ENCODE peak calls at places on chromosomes 6 and 20, in six cellular contexts. One of them, this sample, is unnamed.

GRCh38 chr20:17866234-17867001 is 102.2 kb downstream of the SNX5 start:
- DNase-seq in heart right ventricle: no peak
- DNase-seq in lower lobe of right lung: no peak
- DNase-seq in neuronal stem cell: no peak
- DNase-seq in tibial artery: no peak
- DNase-seq in Panc1: no peak
- DNase-seq in this sample: no peak

GRCh38 chr6:144327081-144327480 is 41.9 kb downstream of the UTRN start:
- DNase-seq in Panc1: no peak
- DNase-seq in neuronal stem cell: no peak
- DNase-seq in lower lobe of right lung: no peak
- DNase-seq in heart right ventricle: no peak
- DNase-seq in tibial artery: no peak
- DNase-seq in this sample: no peak

GRCh38 chr6:137677714-137678113 is 183.5 kb upstream of the OLIG3 start:
- DNase-seq in heart right ventricle: no peak
- DNase-seq in neuronal stem cell: no peak
- DNase-seq in tibial artery: peak; percentile 58
- DNase-seq in lower lobe of right lung: peak; percentile 84
- DNase-seq in Panc1: no peak
- DNase-seq in this sample: no peak

GRCh38 chr6:121333196-121333595 is 1.1 kb downstream of the TBC1D32 start:
- DNase-seq in neuronal stem cell: no peak
- DNase-seq in lower lobe of right lung: no peak
- DNase-seq in Panc1: peak; percentile 32
- DNase-seq in tibial artery: no peak
- DNase-seq in heart right ventricle: no peak
- DNase-seq in this sample: no peak

GRCh38 chr6:149963212-149963461 is 606 bp upstream of the ULBP1 start:
- DNase-seq in heart right ventricle: no peak
- DNase-seq in Panc1: peak; percentile 10
- DNase-seq in lower lobe of right lung: no peak
- DNase-seq in tibial artery: no peak
- DNase-seq in neuronal stem cell: no peak
- DNase-seq in this sample: peak; percentile 54

GRCh38 chr6:159654483-159655098 is 38.5 kb downstream of the SOD2 start:
- DNase-seq in Panc1: peak; percentile 13
- DNase-seq in neuronal stem cell: peak; percentile 48
- DNase-seq in lower lobe of right lung: no peak
- DNase-seq in heart right ventricle: no peak
- DNase-seq in tibial artery: no peak
- DNase-seq in this sample: no peak

GRCh38 chr6:88650029-88650619 is 313.3 kb downstream of the RNGTT start:
- DNase-seq in tibial artery: no peak
- DNase-seq in heart right ventricle: no peak
- DNase-seq in lower lobe of right lung: no peak
- DNase-seq in neuronal stem cell: no peak
- DNase-seq in Panc1: no peak
- DNase-seq in this sample: no peak

GRCh38 chr6:119446623-119447008 is 97.1 kb upstream of the MAN1A1 start:
- DNase-seq in neuronal stem cell: no peak
- DNase-seq in heart right ventricle: peak; percentile 36
- DNase-seq in Panc1: no peak
- DNase-seq in lower lobe of right lung: no peak
- DNase-seq in tibial artery: peak; percentile 64
- DNase-seq in this sample: no peak

GRCh38 chr20:22232473-22232872 is 351.9 kb downstream of the FOXA2 start:
- DNase-seq in heart right ventricle: no peak
- DNase-seq in Panc1: no peak
- DNase-seq in neuronal stem cell: no peak
- DNase-seq in tibial artery: no peak
- DNase-seq in lower lobe of right lung: no peak
- DNase-seq in this sample: no peak

GRCh38 chr6:95518630-95519227 is 58.6 kb upstream of the MANEA start:
- DNase-seq in heart right ventricle: no peak
- DNase-seq in lower lobe of right lung: no peak
- DNase-seq in tibial artery: no peak
- DNase-seq in neuronal stem cell: no peak
- DNase-seq in Panc1: no peak
- DNase-seq in this sample: no peak

GRCh38 chr20:40991181-40991889 is 37.3 kb upstream of the TOP1 start:
- DNase-seq in neuronal stem cell: no peak
- DNase-seq in Panc1: no peak
- DNase-seq in heart right ventricle: peak; percentile 28
- DNase-seq in tibial artery: peak; percentile 54
- DNase-seq in lower lobe of right lung: peak; percentile 60
- DNase-seq in this sample: no peak

GRCh38 chr20:22582386-22582959 is 1.9 kb downstream of the FOXA2 start:
- DNase-seq in tibial artery: no peak
- DNase-seq in Panc1: no peak
- DNase-seq in heart right ventricle: no peak
- DNase-seq in neuronal stem cell: no peak
- DNase-seq in lower lobe of right lung: no peak
- DNase-seq in this sample: no peak

GRCh38 chr6:21023210-21023609 is 489.0 kb downstream of the CDKAL1 start:
- DNase-seq in lower lobe of right lung: no peak
- DNase-seq in neuronal stem cell: no peak
- DNase-seq in Panc1: no peak
- DNase-seq in tibial artery: no peak
- DNase-seq in heart right ventricle: no peak
- DNase-seq in this sample: no peak

GRCh38 chr6:76835289-76835688 is 628.0 kb downstream of the HTR1B start:
- DNase-seq in tibial artery: no peak
- DNase-seq in lower lobe of right lung: no peak
- DNase-seq in neuronal stem cell: peak; percentile 20
- DNase-seq in Panc1: no peak
- DNase-seq in heart right ventricle: no peak
- DNase-seq in this sample: no peak

GRCh38 chr6:132830236-132830799 is 15.9 kb downstream of the RPS12 start:
- DNase-seq in heart right ventricle: peak; percentile 9
- DNase-seq in lower lobe of right lung: no peak
- DNase-seq in Panc1: no peak
- DNase-seq in tibial artery: no peak
- DNase-seq in neuronal stem cell: peak; percentile 51
- DNase-seq in this sample: no peak

GRCh38 chr6:36671687-36672375 is 6.7 kb upstream of the CDKN1A start:
- DNase-seq in lower lobe of right lung: no peak
- DNase-seq in tibial artery: no peak
- DNase-seq in Panc1: no peak
- DNase-seq in neuronal stem cell: no peak
- DNase-seq in heart right ventricle: no peak
- DNase-seq in this sample: no peak

GRCh38 chr20:48877299-48877698 is 44.2 kb upstream of the ARFGEF2 start:
- DNase-seq in Panc1: no peak
- DNase-seq in tibial artery: peak; percentile 50
- DNase-seq in lower lobe of right lung: no peak
- DNase-seq in neuronal stem cell: no peak
- DNase-seq in heart right ventricle: no peak
- DNase-seq in this sample: no peak

GRCh38 chr20:64106435-64106961 is 867 bp downstream of the NPBWR2 start:
- DNase-seq in lower lobe of right lung: peak; percentile 36
- DNase-seq in heart right ventricle: no peak
- DNase-seq in neuronal stem cell: no peak
- DNase-seq in Panc1: no peak
- DNase-seq in tibial artery: no peak
- DNase-seq in this sample: no peak

GRCh38 chr6:157267109-157267611 is 56.2 kb downstream of the TMEM242 start:
- DNase-seq in heart right ventricle: no peak
- DNase-seq in lower lobe of right lung: no peak
- DNase-seq in tibial artery: no peak
- DNase-seq in Panc1: no peak
- DNase-seq in neuronal stem cell: no peak
- DNase-seq in this sample: no peak

GRCh38 chr6:15947923-15948322 is 181.0 kb upstream of the MYLIP start:
- DNase-seq in heart right ventricle: no peak
- DNase-seq in tibial artery: no peak
- DNase-seq in lower lobe of right lung: no peak
- DNase-seq in Panc1: no peak
- DNase-seq in neuronal stem cell: no peak
- DNase-seq in this sample: no peak

GRCh38 chr20:31974975-31975481 is 7.1 kb downstream of the XKR7 start:
- DNase-seq in lower lobe of right lung: no peak
- DNase-seq in neuronal stem cell: peak; percentile 52
- DNase-seq in tibial artery: no peak
- DNase-seq in Panc1: no peak
- DNase-seq in heart right ventricle: no peak
- DNase-seq in this sample: no peak

GRCh38 chr20:32490942-32491763 is 94.0 kb downstream of the NOL4L start:
- DNase-seq in heart right ventricle: no peak
- DNase-seq in Panc1: no peak
- DNase-seq in tibial artery: no peak
- DNase-seq in lower lobe of right lung: no peak
- DNase-seq in neuronal stem cell: no peak
- DNase-seq in this sample: no peak

GRCh38 chr6:168560126-168560525 is 119.1 kb downstream of the SMOC2 start:
- DNase-seq in Panc1: no peak
- DNase-seq in neuronal stem cell: no peak
- DNase-seq in tibial artery: no peak
- DNase-seq in lower lobe of right lung: no peak
- DNase-seq in heart right ventricle: no peak
- DNase-seq in this sample: no peak

GRCh38 chr6:142087950-142088857 is 44.5 kb upstream of the GJE1 start:
- DNase-seq in neuronal stem cell: no peak
- DNase-seq in Panc1: no peak
- DNase-seq in tibial artery: no peak
- DNase-seq in lower lobe of right lung: no peak
- DNase-seq in heart right ventricle: no peak
- DNase-seq in this sample: no peak

DNA sequence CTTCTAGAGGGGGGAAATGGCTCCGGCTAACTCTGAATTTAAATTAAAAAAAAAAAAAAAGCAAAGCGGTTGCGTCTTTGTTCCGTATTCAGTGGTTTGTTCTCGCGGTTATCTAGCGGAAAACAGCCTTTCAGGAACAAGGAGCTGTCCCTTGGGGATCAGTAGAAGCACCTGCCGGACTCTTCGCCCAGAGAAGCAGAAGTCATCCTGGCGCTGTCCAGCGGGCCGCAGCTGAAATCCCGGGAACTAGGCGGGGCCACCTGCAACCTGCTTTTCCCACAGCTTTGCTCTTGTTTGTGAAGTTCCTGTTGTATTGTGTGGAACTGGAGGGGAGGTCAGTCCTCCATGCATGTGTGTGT is 43.9 kb upstream of the GJE1 start:
- DNase-seq in Panc1: no peak
- DNase-seq in tibial artery: no peak
- DNase-seq in lower lobe of right lung: no peak
- DNase-seq in neuronal stem cell: no peak
- DNase-seq in heart right ventricle: peak; percentile 5
- DNase-seq in this sample: no peak
- H3K4me3 ChIP-seq in Panc1: no peak overlapping the region
- H3K4me3 ChIP-seq in tibial artery: no peak overlapping the region
- H3K4me3 ChIP-seq in lower lobe of right lung: no peak overlapping the region
- H3K4me3 ChIP-seq in neuronal stem cell: no peak overlapping the region
- H3K4me3 ChIP-seq in heart right ventricle: no peak overlapping the region
- H3K4me3 ChIP-seq in this sample: no peak overlapping the region

DNA sequence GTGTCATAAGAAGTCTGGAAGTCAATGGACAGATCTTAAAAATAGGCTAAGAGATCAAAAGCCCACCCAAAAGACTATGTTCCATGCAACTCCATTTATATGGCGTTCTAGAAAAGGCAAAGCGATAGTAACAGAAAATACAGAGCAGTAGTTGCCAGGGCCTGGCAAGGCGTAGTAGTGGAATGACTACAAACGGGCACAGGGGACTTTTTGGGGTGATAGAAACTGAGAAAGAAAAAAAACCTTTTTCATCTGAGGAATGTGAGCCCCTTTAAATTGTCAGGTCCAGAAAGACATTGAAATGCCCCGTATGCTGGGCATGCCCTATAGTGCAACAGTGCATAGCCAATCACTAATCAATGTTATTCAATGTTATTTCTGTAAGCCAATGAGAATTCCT is 47.2 kb upstream of the FAM50B start:
- DNase-seq in neuronal stem cell: no peak
- DNase-seq in Panc1: no peak
- DNase-seq in tibial artery: no peak
- DNase-seq in lower lobe of right lung: no peak
- DNase-seq in heart right ventricle: no peak
- DNase-seq in this sample: no peak
- H3K27me3 ChIP-seq in neuronal stem cell: peaks cover 1% of the 10 kb centered on the region
- H3K27me3 ChIP-seq in Panc1: no peaks in the 10 kb centered on the region
- H3K27me3 ChIP-seq in tibial artery: no peaks in the 10 kb centered on the region
- H3K27me3 ChIP-seq in lower lobe of right lung: no peaks in the 10 kb centered on the region
- H3K27me3 ChIP-seq in heart right ventricle: no peaks in the 10 kb centered on the region
- H3K27me3 ChIP-seq in this sample: no peaks in the 10 kb centered on the region

GRCh38 chr20:25251558-25251957 is 3.7 kb downstream of the PYGB start:
- DNase-seq in tibial artery: no peak
- DNase-seq in heart right ventricle: no peak
- DNase-seq in neuronal stem cell: no peak
- DNase-seq in Panc1: no peak
- DNase-seq in lower lobe of right lung: no peak
- DNase-seq in this sample: peak; percentile 48
- H3K4me3 ChIP-seq in tibial artery: no peak overlapping the region
- H3K4me3 ChIP-seq in heart right ventricle: no peak overlapping the region
- H3K4me3 ChIP-seq in neuronal stem cell: no peak overlapping the region
- H3K4me3 ChIP-seq in Panc1: peak overlapping the region; percentile 92
- H3K4me3 ChIP-seq in lower lobe of right lung: no peak overlapping the region
- H3K4me3 ChIP-seq in this sample: no peak overlapping the region

DNA sequence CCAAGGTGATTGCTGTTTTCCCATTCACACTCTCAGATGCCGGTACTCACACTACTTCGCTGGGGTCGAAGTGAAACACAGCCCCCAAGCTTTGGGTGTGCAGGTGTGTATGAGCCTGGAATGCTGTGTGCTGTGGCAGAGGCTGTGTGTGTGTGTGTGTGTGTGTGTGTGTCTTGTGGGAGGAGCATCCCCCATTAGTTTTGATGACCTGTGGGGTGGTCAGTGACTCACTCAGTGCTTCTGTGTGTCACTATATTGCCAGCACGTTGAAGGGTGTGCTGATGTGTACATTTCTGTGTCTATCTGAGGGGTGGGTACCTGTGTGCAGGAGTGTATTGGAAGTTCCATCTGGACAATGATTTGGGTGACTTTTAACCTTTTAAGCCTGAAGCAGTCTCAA is 5.0 kb upstream of the SLC12A5 start:
- DNase-seq in tibial artery: no peak
- DNase-seq in heart right ventricle: no peak
- DNase-seq in neuronal stem cell: no peak
- DNase-seq in Panc1: no peak
- DNase-seq in lower lobe of right lung: no peak
- DNase-seq in this sample: no peak
- H3K27me3 ChIP-seq in tibial artery: peaks cover 5% of the 10 kb centered on the region
- H3K27me3 ChIP-seq in heart right ventricle: peaks cover 99% of the 10 kb centered on the region
- H3K27me3 ChIP-seq in neuronal stem cell: peaks cover 43% of the 10 kb centered on the region
- H3K27me3 ChIP-seq in Panc1: peaks cover 2% of the 10 kb centered on the region
- H3K27me3 ChIP-seq in lower lobe of right lung: peaks cover 80% of the 10 kb centered on the region
- H3K27me3 ChIP-seq in this sample: peaks cover 20% of the 10 kb centered on the region

DNA sequence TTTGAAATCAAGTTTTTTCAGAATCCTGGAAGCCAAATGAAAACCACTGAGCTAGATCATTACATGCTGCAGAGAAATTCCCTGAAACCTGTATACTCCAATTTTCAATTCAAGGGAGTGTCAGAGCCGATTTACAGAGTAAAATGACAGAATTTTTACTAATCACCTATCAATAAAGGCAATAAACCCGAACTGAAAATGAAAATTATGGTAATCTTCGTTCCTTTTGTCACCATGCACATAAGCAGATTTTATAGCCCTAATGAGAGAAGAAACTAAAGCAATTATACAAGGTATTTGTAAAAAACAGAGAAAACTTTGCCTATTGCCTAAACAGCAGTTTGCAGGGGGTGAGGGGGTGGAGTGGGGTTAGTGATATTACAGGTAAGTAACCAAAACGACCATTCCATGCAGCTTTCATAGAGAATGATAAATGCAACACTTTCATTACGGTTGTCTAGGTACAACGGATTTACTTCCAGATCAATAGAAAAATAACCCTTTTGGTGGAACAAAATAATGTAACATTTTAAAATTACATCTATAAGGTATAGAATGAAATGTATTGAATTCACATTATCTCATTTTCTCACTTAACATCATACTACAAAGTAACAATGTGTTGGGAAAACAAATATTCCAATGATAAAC is 115.2 kb upstream of the BEND6 start:
- DNase-seq in tibial artery: no peak
- DNase-seq in neuronal stem cell: no peak
- DNase-seq in lower lobe of right lung: no peak
- DNase-seq in Panc1: no peak
- DNase-seq in heart right ventricle: no peak
- DNase-seq in this sample: no peak
- H3K4me3 ChIP-seq in tibial artery: no peak overlapping the region
- H3K4me3 ChIP-seq in neuronal stem cell: no peak overlapping the region
- H3K4me3 ChIP-seq in lower lobe of right lung: no peak overlapping the region
- H3K4me3 ChIP-seq in Panc1: peak overlapping the region; percentile 99
- H3K4me3 ChIP-seq in heart right ventricle: peak overlapping the region; percentile 60
- H3K4me3 ChIP-seq in this sample: peak overlapping the region; percentile 82

This sample was measured in right atrium auricular region.